ENCODE peak calls at places on chromosomes 5 and 9, in five cellular contexts. One of them, this sample, is unnamed. For H3K4me1, the result is how much of the 10 kb centered on the place peaks cover.

GRCh38 chr5:53438486-53439472 is 41.6 kb upstream of the FST start:
- DNase-seq in uterus: no peak
- DNase-seq in ovary: no peak
- DNase-seq in IMR-90: peak
- DNase-seq in gastrocnemius medialis: no peak
- DNase-seq in this sample: no peak

GRCh38 chr9:114092336-114092735 is 6.8 kb downstream of the KIF12 start:
- DNase-seq in IMR-90: no peak
- DNase-seq in gastrocnemius medialis: no peak
- DNase-seq in ovary: no peak
- DNase-seq in uterus: no peak
- DNase-seq in this sample: no peak

GRCh38 chr9:2493106-2493505 is 128.5 kb upstream of the VLDLR start:
- DNase-seq in IMR-90: peak
- DNase-seq in gastrocnemius medialis: peak
- DNase-seq in ovary: peak
- DNase-seq in uterus: peak
- DNase-seq in this sample: no peak

GRCh38 chr5:91381134-91381773 is 1.9 kb downstream of the ARRDC3 start:
- DNase-seq in gastrocnemius medialis: no peak
- DNase-seq in ovary: no peak
- DNase-seq in IMR-90: no peak
- DNase-seq in uterus: no peak
- DNase-seq in this sample: no peak

GRCh38 chr5:179765400-179765799 is 28.4 kb upstream of the LTC4S start:
- DNase-seq in ovary: no peak
- DNase-seq in uterus: no peak
- DNase-seq in IMR-90: peak
- DNase-seq in gastrocnemius medialis: no peak
- DNase-seq in this sample: no peak

GRCh38 chr9:104951487-104951886 is 23.5 kb upstream of the ABCA1 start:
- DNase-seq in IMR-90: no peak
- DNase-seq in ovary: no peak
- DNase-seq in gastrocnemius medialis: no peak
- DNase-seq in uterus: no peak
- DNase-seq in this sample: no peak

GRCh38 chr5:137605377-137605776 is 106.3 kb upstream of the SPOCK1 start:
- DNase-seq in IMR-90: no peak
- DNase-seq in ovary: no peak
- DNase-seq in gastrocnemius medialis: no peak
- DNase-seq in uterus: no peak
- DNase-seq in this sample: no peak

GRCh38 chr5:10424124-10424731 is 17.5 kb upstream of the ROPN1L start:
- DNase-seq in uterus: no peak
- DNase-seq in gastrocnemius medialis: peak
- DNase-seq in IMR-90: peak
- DNase-seq in ovary: no peak
- DNase-seq in this sample: no peak

GRCh38 chr5:168301593-168302388 is 10.3 kb downstream of the WWC1 start:
- DNase-seq in ovary: no peak
- DNase-seq in gastrocnemius medialis: no peak
- DNase-seq in uterus: no peak
- DNase-seq in IMR-90: no peak
- DNase-seq in this sample: no peak

GRCh38 chr5:73122875-73123810 is 2.8 kb downstream of the TMEM171 start:
- DNase-seq in IMR-90: peak
- DNase-seq in uterus: no peak
- DNase-seq in gastrocnemius medialis: no peak
- DNase-seq in ovary: no peak
- DNase-seq in this sample: no peak

GRCh38 chr5:55510523-55510880 is 24.3 kb downstream of the PLPP1 start:
- DNase-seq in ovary: no peak
- DNase-seq in gastrocnemius medialis: no peak
- DNase-seq in IMR-90: no peak
- DNase-seq in uterus: no peak
- DNase-seq in this sample: no peak

GRCh38 chr9:37508834-37509206 is 23.1 kb downstream of the POLR1E start:
- DNase-seq in IMR-90: no peak
- DNase-seq in uterus: no peak
- DNase-seq in ovary: no peak
- DNase-seq in gastrocnemius medialis: no peak
- DNase-seq in this sample: no peak

GRCh38 chr9:37035472-37036236 is 1.6 kb upstream of the PAX5 start:
- DNase-seq in uterus: no peak
- DNase-seq in ovary: no peak
- DNase-seq in gastrocnemius medialis: no peak
- DNase-seq in IMR-90: no peak
- DNase-seq in this sample: no peak

GRCh38 chr9:10946676-10947410 is 334.0 kb upstream of the PTPRD start:
- DNase-seq in uterus: no peak
- DNase-seq in IMR-90: no peak
- DNase-seq in ovary: no peak
- DNase-seq in gastrocnemius medialis: no peak
- DNase-seq in this sample: no peak

GRCh38 chr9:79485258-79485657 is 86.5 kb upstream of the TLE4 start:
- DNase-seq in gastrocnemius medialis: no peak
- DNase-seq in uterus: no peak
- DNase-seq in ovary: no peak
- DNase-seq in IMR-90: no peak
- DNase-seq in this sample: no peak

GRCh38 chr9:93266521-93267001 is 82.6 kb downstream of the WNK2 start:
- DNase-seq in gastrocnemius medialis: no peak
- DNase-seq in uterus: no peak
- DNase-seq in ovary: no peak
- DNase-seq in IMR-90: no peak
- DNase-seq in this sample: no peak

GRCh38 chr9:127785933-127786772 is at the start of gene CDK9:
- DNase-seq in gastrocnemius medialis: peak
- DNase-seq in IMR-90: peak
- DNase-seq in ovary: peak
- DNase-seq in uterus: peak
- DNase-seq in this sample: peak

GRCh38 chr9:33109850-33110595 is 33.5 kb upstream of the SMU1 start:
- DNase-seq in uterus: no peak
- DNase-seq in ovary: no peak
- DNase-seq in gastrocnemius medialis: no peak
- DNase-seq in IMR-90: no peak
- DNase-seq in this sample: no peak

GRCh38 chr5:176877793-176878331 is 21.3 kb downstream of the HK3 start:
- DNase-seq in ovary: no peak
- DNase-seq in IMR-90: no peak
- DNase-seq in gastrocnemius medialis: no peak
- DNase-seq in uterus: no peak
- DNase-seq in this sample: no peak

GRCh38 chr9:28951945-28952344 is 1378.7 kb upstream of the C9orf72 start:
- DNase-seq in uterus: no peak
- DNase-seq in gastrocnemius medialis: no peak
- DNase-seq in IMR-90: no peak
- DNase-seq in ovary: no peak
- DNase-seq in this sample: no peak

GRCh38 chr5:54691644-54692043 is 174.1 kb downstream of the SNX18 start:
- DNase-seq in ovary: no peak
- DNase-seq in IMR-90: no peak
- DNase-seq in uterus: no peak
- DNase-seq in gastrocnemius medialis: no peak
- DNase-seq in this sample: peak

GRCh38 chr5:109409061-109409843 is 522 bp downstream of the PJA2 start:
- DNase-seq in IMR-90: peak
- DNase-seq in gastrocnemius medialis: peak
- DNase-seq in uterus: peak
- DNase-seq in ovary: peak
- DNase-seq in this sample: peak
- TF ChIP-seq POLR2A in IMR-90: peak
- TF ChIP-seq POLR2A in gastrocnemius medialis: no peak
- TF ChIP-seq POLR2A in uterus: no peak
- TF ChIP-seq POLR2A in ovary: no peak
- TF ChIP-seq POLR2A in this sample: no peak

DNA sequence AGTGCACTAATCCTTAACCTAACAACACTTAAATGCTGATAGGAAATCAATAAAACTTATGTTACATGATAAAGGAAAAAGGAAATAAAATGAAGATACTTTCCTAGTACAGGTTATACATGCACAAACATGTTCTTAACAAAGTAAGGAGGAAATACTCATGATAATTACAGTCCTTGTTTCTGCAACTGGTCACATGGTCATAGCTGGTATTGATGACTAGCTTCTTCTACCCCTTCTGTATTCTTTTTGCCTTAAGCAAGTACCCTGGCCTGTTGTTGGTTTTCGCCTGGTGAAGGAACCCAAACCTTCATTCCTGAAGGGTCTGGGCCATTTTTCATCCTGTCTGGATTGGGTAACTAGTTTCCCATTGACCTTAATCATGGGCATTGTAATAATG is 93.7 kb upstream of the FBN2 start:
- DNase-seq in ovary: no peak
- DNase-seq in uterus: no peak
- DNase-seq in gastrocnemius medialis: no peak
- DNase-seq in IMR-90: no peak
- DNase-seq in this sample: no peak
- H3K4me1 ChIP-seq in ovary: under half
- H3K4me1 ChIP-seq in uterus: under half
- H3K4me1 ChIP-seq in gastrocnemius medialis: under half
- H3K4me1 ChIP-seq in IMR-90: under half
- H3K4me1 ChIP-seq in this sample: under half

GRCh38 chr5:95884021-95884333 is 61.5 kb upstream of the GLRX start:
- DNase-seq in IMR-90: peak
- DNase-seq in ovary: peak
- DNase-seq in gastrocnemius medialis: peak
- DNase-seq in uterus: no peak
- DNase-seq in this sample: no peak

GRCh38 chr5:95891499-95891898 is 69.0 kb upstream of the GLRX start:
- DNase-seq in ovary: no peak
- DNase-seq in IMR-90: no peak
- DNase-seq in uterus: no peak
- DNase-seq in gastrocnemius medialis: no peak
- DNase-seq in this sample: no peak

GRCh38 chr5:95884511-95884910 is 62.0 kb upstream of the GLRX start:
- DNase-seq in gastrocnemius medialis: no peak
- DNase-seq in ovary: no peak
- DNase-seq in uterus: no peak
- DNase-seq in IMR-90: no peak
- DNase-seq in this sample: no peak

GRCh38 chr5:95886340-95887044 is 64.0 kb upstream of the GLRX start:
- DNase-seq in ovary: no peak
- DNase-seq in gastrocnemius medialis: no peak
- DNase-seq in IMR-90: no peak
- DNase-seq in uterus: no peak
- DNase-seq in this sample: no peak

GRCh38 chr5:95887977-95888376 is 65.5 kb upstream of the GLRX start:
- DNase-seq in IMR-90: no peak
- DNase-seq in ovary: no peak
- DNase-seq in uterus: no peak
- DNase-seq in gastrocnemius medialis: no peak
- DNase-seq in this sample: no peak
- TF ChIP-seq POLR2A in IMR-90: no peak
- TF ChIP-seq POLR2A in ovary: no peak
- TF ChIP-seq POLR2A in uterus: no peak
- TF ChIP-seq POLR2A in gastrocnemius medialis: no peak
- TF ChIP-seq POLR2A in this sample: no peak

GRCh38 chr9:31140316-31140715 is 1244.1 kb upstream of the ACO1 start:
- DNase-seq in gastrocnemius medialis: no peak
- DNase-seq in uterus: no peak
- DNase-seq in IMR-90: no peak
- DNase-seq in ovary: no peak
- DNase-seq in this sample: no peak
- H3K4me1 ChIP-seq in gastrocnemius medialis: under half
- H3K4me1 ChIP-seq in uterus: under half
- H3K4me1 ChIP-seq in IMR-90: under half
- H3K4me1 ChIP-seq in ovary: under half
- H3K4me1 ChIP-seq in this sample: under half

GRCh38 chr5:131379723-131380122 is 115.9 kb downstream of the CDC42SE2 start:
- DNase-seq in gastrocnemius medialis: no peak
- DNase-seq in ovary: no peak
- DNase-seq in IMR-90: peak
- DNase-seq in uterus: no peak
- DNase-seq in this sample: no peak
- TF ChIP-seq POLR2A in gastrocnemius medialis: peak
- TF ChIP-seq POLR2A in ovary: no peak
- TF ChIP-seq POLR2A in IMR-90: no peak
- TF ChIP-seq POLR2A in uterus: no peak
- TF ChIP-seq POLR2A in this sample: no peak

DNA sequence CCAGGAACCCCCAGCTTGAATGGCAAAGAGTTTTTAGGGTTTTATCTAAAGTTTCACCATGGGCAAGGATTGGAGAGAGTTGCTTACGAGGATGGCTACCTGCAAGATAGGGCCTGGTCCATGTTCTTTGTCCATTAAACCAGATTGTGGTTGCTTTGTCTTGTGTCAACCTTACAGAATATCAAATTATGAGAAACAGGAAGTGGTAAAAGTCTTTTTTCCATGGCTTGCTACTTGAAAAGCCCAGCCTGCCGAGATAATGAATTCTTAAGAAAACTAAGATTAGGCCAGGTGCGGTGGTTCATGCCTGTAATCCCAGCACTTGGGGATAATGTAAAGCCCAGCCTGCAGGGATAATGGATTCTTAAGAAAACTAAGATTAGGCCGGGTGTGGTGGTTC is 24.4 kb downstream of the ZNF474 start:
- DNase-seq in ovary: no peak
- DNase-seq in uterus: no peak
- DNase-seq in IMR-90: peak
- DNase-seq in gastrocnemius medialis: no peak
- DNase-seq in this sample: peak
- H3K4me1 ChIP-seq in ovary: under half
- H3K4me1 ChIP-seq in uterus: under half
- H3K4me1 ChIP-seq in IMR-90: under half
- H3K4me1 ChIP-seq in gastrocnemius medialis: under half
- H3K4me1 ChIP-seq in this sample: half or more

GRCh38 chr5:41834506-41834905 is 35.7 kb downstream of the OXCT1 start:
- DNase-seq in uterus: no peak
- DNase-seq in IMR-90: no peak
- DNase-seq in gastrocnemius medialis: no peak
- DNase-seq in ovary: no peak
- DNase-seq in this sample: no peak
- TF ChIP-seq POLR2A in uterus: no peak
- TF ChIP-seq POLR2A in IMR-90: no peak
- TF ChIP-seq POLR2A in gastrocnemius medialis: no peak
- TF ChIP-seq POLR2A in ovary: no peak
- TF ChIP-seq POLR2A in this sample: no peak

GRCh38 chr5:135442387-135443256 is 4.5 kb downstream of the DCANP1 start:
- DNase-seq in IMR-90: no peak
- DNase-seq in ovary: no peak
- DNase-seq in uterus: no peak
- DNase-seq in gastrocnemius medialis: no peak
- DNase-seq in this sample: peak

GRCh38 chr5:135441919-135442318 is 5.2 kb downstream of the DCANP1 start:
- DNase-seq in uterus: no peak
- DNase-seq in IMR-90: no peak
- DNase-seq in gastrocnemius medialis: no peak
- DNase-seq in ovary: no peak
- DNase-seq in this sample: peak

GRCh38 chr5:135443329-135443960 is 3.7 kb downstream of the DCANP1 start:
- DNase-seq in IMR-90: no peak
- DNase-seq in gastrocnemius medialis: no peak
- DNase-seq in uterus: no peak
- DNase-seq in ovary: no peak
- DNase-seq in this sample: no peak

GRCh38 chr5:135439426-135440205 is 7.5 kb downstream of the DCANP1 start:
- DNase-seq in gastrocnemius medialis: no peak
- DNase-seq in IMR-90: no peak
- DNase-seq in ovary: no peak
- DNase-seq in uterus: no peak
- DNase-seq in this sample: peak

GRCh38 chr5:135441256-135441915 is 5.8 kb downstream of the DCANP1 start:
- DNase-seq in gastrocnemius medialis: no peak
- DNase-seq in ovary: no peak
- DNase-seq in IMR-90: no peak
- DNase-seq in uterus: no peak
- DNase-seq in this sample: peak
- H3K4me1 ChIP-seq in gastrocnemius medialis: under half
- H3K4me1 ChIP-seq in ovary: under half
- H3K4me1 ChIP-seq in IMR-90: under half
- H3K4me1 ChIP-seq in uterus: under half
- H3K4me1 ChIP-seq in this sample: under half

This sample was measured in esophagus muscularis mucosa.